ENCODE peak calls at places on chromosomes 6 and 20, in six cellular contexts. U is aorta; I is effector memory CD8-positive, alpha-beta T cell; T is stimulated activated naive CD8-positive, alpha-beta T cell treated with anti-CD3 and anti-CD28 coated beads, Interleukin-15, amount 100 ng/mL, for 72 hours; D is activated naive CD8-positive, alpha-beta T cell treated with anti-CD3 and anti-CD28 coated beads, Interleukin-2, amount 10 ng/mL, durations not matched to agents 7 days and 5 days; J is activated CD8-positive, alpha-beta T cell treated with anti-CD3 and anti-CD28 coated beads, Interleukin-2, amount 10 ng/mL, durations not matched to agents 7 days and 5 days. Z is an unnamed sample.
A peak's percentile ranks its signal among the peaks of the same experiment; 100 is the strongest.

GRCh38 chr20:4112490-4113420 is 97.4 kb upstream of the RNF24 start:
- ATAC-seq in J (no peak), D (no peak), U (no peak), I (no peak), T (peak; percentile 67), Z (peak; percentile 63)

GRCh38 chr20:34189572-34190163 is 51.6 kb upstream of the ASIP start:
- ATAC-seq in T (no peak), D (no peak), I (no peak), U (no peak), J (no peak), Z (no peak)

GRCh38 chr6:142013286-142013685 is 119.4 kb upstream of the GJE1 start:
- ATAC-seq in J (no peak), T (peak; percentile 97), D (no peak), U (no peak), I (no peak), Z (no peak)

GRCh38 chr6:84618046-84618752 is 146.2 kb downstream of the TBX18 start:
- ATAC-seq in I (no peak), D (no peak), U (peak; percentile 81), T (no peak), J (no peak), Z (no peak)

GRCh38 chr20:57594092-57594911 is 25.9 kb downstream of the ZBP1 start:
- ATAC-seq in J (peak; percentile 49), I (no peak), D (no peak), T (no peak), U (no peak), Z (peak; percentile 28)

GRCh38 chr6:106766201-106766600 is 136.8 kb downstream of the QRSL1 start:
- ATAC-seq in I (no peak), J (no peak), U (no peak), D (no peak), T (no peak), Z (no peak)

GRCh38 chr6:112983741-112984221 is 636.7 kb downstream of the RFPL4B start:
- ATAC-seq in U (no peak), T (no peak), I (no peak), D (no peak), J (no peak), Z (no peak)

GRCh38 chr6:4561773-4562172 is 214.4 kb upstream of the CDYL start:
- ATAC-seq in J (no peak), U (no peak), I (no peak), D (no peak), T (no peak), Z (no peak)

GRCh38 chr6:124463271-124463670 is 499.0 kb upstream of the RNF217 start:
- ATAC-seq in T (no peak), J (no peak), D (no peak), U (no peak), I (no peak), Z (no peak)

GRCh38 chr6:170144952-170145587 is 145.8 kb downstream of the DLL1 start:
- ATAC-seq in T (no peak), U (no peak), J (no peak), D (no peak), I (no peak), Z (no peak)

GRCh38 chr6:119493980-119494379 is 144.4 kb upstream of the MAN1A1 start:
- ATAC-seq in J (no peak), I (no peak), T (no peak), D (no peak), U (no peak), Z (no peak)

GRCh38 chr20:35326021-35326731 is 34.0 kb upstream of the FAM83C start:
- ATAC-seq in T (no peak), J (no peak), U (no peak), I (no peak), D (no peak), Z (peak; percentile 72)

GRCh38 chr6:46329568-46329967 is 158.8 kb upstream of the ENPP5 start:
- ATAC-seq in J (no peak), D (no peak), T (no peak), U (peak; percentile 35), I (no peak), Z (no peak)

GRCh38 chr20:3092611-3093379 is 8.3 kb upstream of the AVP start:
- ATAC-seq in T (peak; percentile 80), D (peak; percentile 71), J (peak; percentile 73), U (peak; percentile 36), I (peak; percentile 57), Z (peak; percentile 72)

GRCh38 chr20:38231786-38232130 is 28.8 kb downstream of the KIAA1755 start:
- ATAC-seq in I (no peak), T (no peak), J (no peak), U (peak; percentile 34), D (no peak), Z (no peak)

GRCh38 chr6:30441171-30441570 is 48.1 kb upstream of the HLA-E start:
- ATAC-seq in U (no peak), D (no peak), T (peak; percentile 76), I (no peak), J (no peak), Z (no peak)

GRCh38 chr6:152301021-152301805 is 335.9 kb downstream of the SYNE1 start:
- ATAC-seq in D (peak; percentile 28), U (peak; percentile 57), I (peak; percentile 42), J (no peak), T (peak; percentile 52), Z (peak; percentile 52)

GRCh38 chr20:53175135-53175780 is 203.1 kb downstream of the TSHZ2 start:
- ATAC-seq in J (no peak), U (no peak), T (no peak), I (no peak), D (no peak), Z (no peak)

GRCh38 chr6:90203672-90204071 is 93.0 kb downstream of the BACH2 start:
- ATAC-seq in D (no peak), U (no peak), I (no peak), J (no peak), T (no peak), Z (no peak)

GRCh38 chr20:61121661-61122060 is 130.4 kb upstream of the CDH4 start:
- ATAC-seq in T (no peak), D (no peak), J (no peak), U (no peak), I (no peak), Z (no peak)

GRCh38 chr6:7052441-7052936 is 55.3 kb upstream of the RREB1 start:
- ATAC-seq in D (no peak), J (no peak), T (peak; percentile 22), I (peak; percentile 34), U (peak; percentile 49), Z (peak; percentile 44)

GRCh38 chr6:56637640-56638039 is 5.0 kb downstream of the DST start:
- ATAC-seq in T (no peak), I (no peak), J (no peak), U (peak; percentile 83), D (no peak), Z (no peak)

GRCh38 chr6:82832811-82833210 is 232.8 kb downstream of the UBE3D start:
- ATAC-seq in D (no peak), I (no peak), J (no peak), U (no peak), T (no peak), Z (no peak)

GRCh38 chr20:36866164-36866563 is 9.8 kb upstream of the TLDC2 start:
- ATAC-seq in J (no peak), I (no peak), D (no peak), U (no peak), T (no peak), Z (no peak)

GRCh38 chr6:36605560-36606391 is 11.6 kb downstream of the SRSF3 start:
- ATAC-seq in J (no peak), I (no peak), U (no peak), D (no peak), T (no peak), Z (no peak)

GRCh38 chr6:41291717-41292116 is 5.2 kb upstream of the TREM1 start:
- ATAC-seq in T (no peak), U (no peak), I (no peak), J (no peak), D (no peak), Z (no peak)

GRCh38 chr20:19737025-19737424 is 21.0 kb upstream of the RIN2 start:
- ATAC-seq in D (no peak), J (no peak), T (peak; percentile 79), U (no peak), I (no peak), Z (peak; percentile 87)

GRCh38 chr6:95431637-95432228 is 145.6 kb upstream of the MANEA start:
- ATAC-seq in I (no peak), D (no peak), J (no peak), U (no peak), T (peak; percentile 49), Z (no peak)

GRCh38 chr20:6838181-6838826 is 70.8 kb downstream of the BMP2 start:
- ATAC-seq in T (no peak), J (no peak), I (no peak), D (no peak), U (no peak), Z (no peak)

GRCh38 chr6:105896821-105897095 is 189.4 kb upstream of the PRDM1 start:
- ATAC-seq in T (no peak), U (no peak), D (no peak), I (no peak), J (no peak), Z (no peak)

GRCh38 chr6:127475823-127476176 is 16.6 kb upstream of the KIAA0408 start:
- ATAC-seq in U (no peak), I (no peak), D (no peak), J (no peak), T (no peak), Z (no peak)

GRCh38 chr6:28648035-28648877 is 122.6 kb downstream of the GPX5 start:
- ATAC-seq in U (peak; percentile 69), D (peak; percentile 36), J (peak; percentile 67), T (peak; percentile 72), I (no peak), Z (no peak)

Z was measured in stimulated activated memory B cell treated with anti-CD40 and anti-IgM and Interleukin-4, amounts not matched to agents 10 μg/mL and 1 μg/mL and 100 μg/mL, for 72 hours.